ENCODE peak calls at places on chromosomes 4 and X, in eight cellular contexts. D, A, O, L, E, H, V and R are unnamed samples.

GRCh38 chrX:119008122-119008744 is 33.8 kb downstream of the LONRF3 start:
- DNase-seq in E (peak; percentile 3), L (peak; percentile 12), H (peak; percentile 24), V (no peak), D (peak; percentile 25), O (peak; percentile 41), A (no peak), R (peak; percentile 18)

GRCh38 chr4:79528241-79528706 is 120.2 kb upstream of the GK2 start:
- DNase-seq in O (peak; percentile 70), E (no peak), A (no peak), D (no peak), H (no peak), L (no peak), V (peak; percentile 36), R (no peak)

GRCh38 chr4:113157086-113157857 is 107.8 kb downstream of the ANK2 start:
- DNase-seq in E (no peak), L (no peak), V (no peak), A (no peak), O (no peak), H (no peak), D (no peak), R (peak; percentile 40)

GRCh38 chr4:4267981-4268380 is 20.0 kb upstream of the TMEM128 start:
- DNase-seq in L (no peak), H (no peak), E (no peak), D (no peak), A (no peak), O (no peak), V (no peak), R (no peak)

GRCh38 chr4:16437836-16438235 is 211.6 kb upstream of the TAPT1 start:
- DNase-seq in E (no peak), H (no peak), D (no peak), L (no peak), A (no peak), V (no peak), O (no peak), R (no peak)

GRCh38 chr4:100609810-100610209 is 92.0 kb upstream of the EMCN start:
- DNase-seq in O (no peak), A (no peak), H (no peak), E (no peak), V (no peak), D (no peak), L (no peak), R (no peak)

GRCh38 chr4:23237771-23238170 is 545.0 kb downstream of the GBA3 start:
- DNase-seq in V (no peak), A (peak; percentile 52), D (no peak), E (peak; percentile 10), H (no peak), L (no peak), O (no peak), R (peak; percentile 35)

GRCh38 chr4:151276787-151277557 is at the start of gene PRSS48:
- DNase-seq in D (peak; percentile 36), E (peak; percentile 1), V (no peak), A (peak; percentile 59), H (peak; percentile 7), O (peak; percentile 62), L (no peak), R (peak; percentile 31)

GRCh38 chrX:9532349-9532748 is 67.5 kb downstream of the TBL1X start:
- DNase-seq in O (no peak), H (no peak), D (no peak), V (no peak), E (no peak), A (peak; percentile 56), L (no peak), R (no peak)

GRCh38 chr4:106898621-106899230 is 137.4 kb downstream of the DKK2 start:
- DNase-seq in D (peak; percentile 18), L (no peak), V (no peak), E (no peak), O (peak; percentile 49), H (no peak), A (no peak), R (peak; percentile 59)

GRCh38 chr4:55397024-55397520 is 1.3 kb downstream of the TMEM165 start:
- DNase-seq in V (no peak), O (peak; percentile 37), L (no peak), A (no peak), E (no peak), H (no peak), D (no peak), R (no peak)

GRCh38 chrX:106168107-106168506 is at the start of gene PWWP3B:
- DNase-seq in A (no peak), O (peak; percentile 3), D (no peak), V (no peak), L (no peak), E (no peak), H (no peak), R (no peak)

GRCh38 chrX:101229155-101229554 is 9.6 kb downstream of the DRP2 start:
- DNase-seq in V (no peak), E (no peak), D (no peak), H (no peak), O (no peak), L (no peak), A (no peak), R (no peak)

GRCh38 chr4:87524456-87524855 is 4.7 kb downstream of the SPARCL1 start:
- DNase-seq in A (no peak), V (no peak), D (no peak), L (no peak), O (no peak), E (no peak), H (no peak), R (no peak)

GRCh38 chr4:97587912-97588311 is 555.4 kb downstream of the STPG2 start:
- DNase-seq in E (no peak), V (no peak), D (no peak), A (no peak), L (no peak), H (no peak), O (no peak), R (no peak)

GRCh38 chr4:41070516-41071281 is 143.6 kb downstream of the APBB2 start:
- DNase-seq in O (no peak), D (no peak), V (no peak), H (no peak), A (no peak), L (no peak), E (no peak), R (no peak)